ENCODE peak calls at places on chromosomes 3 and 15, in four cellular contexts. Z is activated effector memory CD4-positive, alpha-beta T cell treated with Interleukin-2 at 50 U/mL for 16 hours; Q is CD8-positive, alpha-beta T cell; O is left ventricle myocardium superior. H is an unnamed sample.

GRCh38 chr3:119333773-119334492 is 39.8 kb downstream of the ARHGAP31 start:
- DNase-seq in O (peak; percentile 80), Z (no peak), Q (no peak), H (no peak)

GRCh38 chr3:142987707-142988106 is 13.7 kb upstream of the U2SURP start:
- DNase-seq in Q (no peak), O (peak; percentile 54), Z (no peak), H (no peak)

GRCh38 chr3:46001178-46001577 is 5.6 kb upstream of the FYCO1 start:
- DNase-seq in Q (no peak), O (no peak), Z (no peak), H (no peak)

GRCh38 chr15:38252481-38253311 is at the start of gene SPRED1:
- DNase-seq in O (peak; percentile 86), Z (no peak), Q (peak; percentile 13), H (peak; percentile 9)

GRCh38 chr3:196454935-196455334 is 22.7 kb upstream of the UBXN7 start:
- DNase-seq in O (no peak), Z (no peak), Q (no peak), H (no peak)

GRCh38 chr15:75042730-75043508 is 19.5 kb downstream of the PPCDC start:
- DNase-seq in Q (peak; percentile 65), Z (peak; percentile 57), O (peak; percentile 89), H (no peak)

GRCh38 chr3:116777181-116777840 is 67.7 kb downstream of the TUSC7 start:
- DNase-seq in O (no peak), Q (no peak), Z (no peak), H (no peak)

GRCh38 chr3:25097023-25097422 is 331.0 kb upstream of the RARB start:
- DNase-seq in O (no peak), Z (no peak), Q (no peak), H (no peak)

GRCh38 chr3:169147246-169148008 is 516.1 kb downstream of the MECOM start:
- DNase-seq in O (peak; percentile 53), Q (no peak), Z (no peak), H (no peak)

GRCh38 chr3:146156060-146156459 is 4.9 kb downstream of the PLOD2 start:
- DNase-seq in O (peak; percentile 34), Z (no peak), Q (no peak), H (no peak)

GRCh38 chr15:43509002-43509922 is 8.1 kb upstream of the MAP1A start:
- DNase-seq in O (peak; percentile 52), Q (no peak), Z (no peak), H (no peak)

GRCh38 chr15:25860885-25861866 is 2.0 kb downstream of the ATP10A start:
- DNase-seq in Q (peak; percentile 53), Z (peak; percentile 36), O (no peak), H (peak; percentile 43)

GRCh38 chr3:41768363-41768762 is 193.5 kb downstream of the ULK4 start:
- DNase-seq in Q (no peak), Z (no peak), O (no peak), H (no peak)

H was measured in naive thymus-derived CD4-positive, alpha-beta T cell.